ENCODE peak calls at places on chromosomes 5 and 9, in seven cellular contexts. One of them, this sample, is unnamed.

GRCh38 chr9:137168575-137168906 is 1.3 kb downstream of the LRRC26 start:
- DNase-seq in ovary: no peak
- DNase-seq in H1: no peak
- DNase-seq in H54: no peak
- DNase-seq in HCT116: no peak
- DNase-seq in heart left ventricle: no peak
- DNase-seq in transverse colon: no peak
- DNase-seq in this sample: peak; percentile 42

GRCh38 chr9:136228107-136228875 is 17.3 kb downstream of the QSOX2 start:
- DNase-seq in HCT116: peak; percentile 69
- DNase-seq in heart left ventricle: no peak
- DNase-seq in H1: no peak
- DNase-seq in ovary: no peak
- DNase-seq in transverse colon: no peak
- DNase-seq in H54: peak; percentile 98
- DNase-seq in this sample: no peak

GRCh38 chr5:169545762-169546161 is 37.8 kb upstream of the SPDL1 start:
- DNase-seq in HCT116: no peak
- DNase-seq in transverse colon: no peak
- DNase-seq in H54: peak; percentile 9
- DNase-seq in ovary: no peak
- DNase-seq in H1: no peak
- DNase-seq in heart left ventricle: no peak
- DNase-seq in this sample: no peak

GRCh38 chr9:91341258-91341746 is 20.4 kb downstream of the AUH start:
- DNase-seq in HCT116: no peak
- DNase-seq in transverse colon: no peak
- DNase-seq in ovary: no peak
- DNase-seq in H1: no peak
- DNase-seq in heart left ventricle: no peak
- DNase-seq in H54: no peak
- DNase-seq in this sample: peak; percentile 7

GRCh38 chr5:167822241-167822640 is 469.2 kb upstream of the WWC1 start:
- DNase-seq in H1: no peak
- DNase-seq in transverse colon: no peak
- DNase-seq in heart left ventricle: no peak
- DNase-seq in HCT116: no peak
- DNase-seq in ovary: no peak
- DNase-seq in H54: no peak
- DNase-seq in this sample: no peak

GRCh38 chr9:31355965-31356364 is 1028.5 kb upstream of the ACO1 start:
- DNase-seq in HCT116: no peak
- DNase-seq in H54: no peak
- DNase-seq in heart left ventricle: no peak
- DNase-seq in H1: no peak
- DNase-seq in transverse colon: no peak
- DNase-seq in ovary: no peak
- DNase-seq in this sample: no peak

GRCh38 chr5:150342583-150342982 is 14.9 kb upstream of the TCOF1 start:
- DNase-seq in transverse colon: no peak
- DNase-seq in HCT116: no peak
- DNase-seq in H1: no peak
- DNase-seq in heart left ventricle: no peak
- DNase-seq in ovary: no peak
- DNase-seq in H54: no peak
- DNase-seq in this sample: no peak

GRCh38 chr9:134490446-134490845 is 151.2 kb upstream of the COL5A1 start:
- DNase-seq in heart left ventricle: no peak
- DNase-seq in H1: no peak
- DNase-seq in H54: no peak
- DNase-seq in HCT116: no peak
- DNase-seq in ovary: no peak
- DNase-seq in transverse colon: no peak
- DNase-seq in this sample: no peak

GRCh38 chr9:109914280-109915027 is 134.5 kb downstream of the PALM2AKAP2 start:
- DNase-seq in H1: no peak
- DNase-seq in H54: no peak
- DNase-seq in ovary: no peak
- DNase-seq in heart left ventricle: no peak
- DNase-seq in transverse colon: peak; percentile 22
- DNase-seq in HCT116: no peak
- DNase-seq in this sample: no peak

GRCh38 chr9:128249914-128250838 is 25.6 kb downstream of the GOLGA2 start:
- DNase-seq in HCT116: peak; percentile 87
- DNase-seq in heart left ventricle: peak; percentile 69
- DNase-seq in ovary: peak; percentile 67
- DNase-seq in H1: peak; percentile 93
- DNase-seq in H54: no peak
- DNase-seq in transverse colon: peak; percentile 98
- DNase-seq in this sample: peak; percentile 92

GRCh38 chr5:143653766-143654282 is 158.1 kb upstream of the HMHB1 start:
- DNase-seq in HCT116: no peak
- DNase-seq in ovary: no peak
- DNase-seq in heart left ventricle: no peak
- DNase-seq in transverse colon: no peak
- DNase-seq in H1: no peak
- DNase-seq in H54: no peak
- DNase-seq in this sample: no peak

GRCh38 chr5:175597718-175598117 is 60.2 kb upstream of the HRH2 start:
- DNase-seq in H54: no peak
- DNase-seq in transverse colon: no peak
- DNase-seq in H1: no peak
- DNase-seq in HCT116: no peak
- DNase-seq in ovary: no peak
- DNase-seq in heart left ventricle: no peak
- DNase-seq in this sample: no peak
- TF ChIP-seq POLR2A in H54: no peak
- TF ChIP-seq POLR2A in transverse colon: no peak
- TF ChIP-seq POLR2A in H1: no peak
- TF ChIP-seq POLR2A in HCT116: no peak
- TF ChIP-seq POLR2A in ovary: no peak
- TF ChIP-seq POLR2A in heart left ventricle: no peak
- TF ChIP-seq POLR2A in this sample: no peak

DNA sequence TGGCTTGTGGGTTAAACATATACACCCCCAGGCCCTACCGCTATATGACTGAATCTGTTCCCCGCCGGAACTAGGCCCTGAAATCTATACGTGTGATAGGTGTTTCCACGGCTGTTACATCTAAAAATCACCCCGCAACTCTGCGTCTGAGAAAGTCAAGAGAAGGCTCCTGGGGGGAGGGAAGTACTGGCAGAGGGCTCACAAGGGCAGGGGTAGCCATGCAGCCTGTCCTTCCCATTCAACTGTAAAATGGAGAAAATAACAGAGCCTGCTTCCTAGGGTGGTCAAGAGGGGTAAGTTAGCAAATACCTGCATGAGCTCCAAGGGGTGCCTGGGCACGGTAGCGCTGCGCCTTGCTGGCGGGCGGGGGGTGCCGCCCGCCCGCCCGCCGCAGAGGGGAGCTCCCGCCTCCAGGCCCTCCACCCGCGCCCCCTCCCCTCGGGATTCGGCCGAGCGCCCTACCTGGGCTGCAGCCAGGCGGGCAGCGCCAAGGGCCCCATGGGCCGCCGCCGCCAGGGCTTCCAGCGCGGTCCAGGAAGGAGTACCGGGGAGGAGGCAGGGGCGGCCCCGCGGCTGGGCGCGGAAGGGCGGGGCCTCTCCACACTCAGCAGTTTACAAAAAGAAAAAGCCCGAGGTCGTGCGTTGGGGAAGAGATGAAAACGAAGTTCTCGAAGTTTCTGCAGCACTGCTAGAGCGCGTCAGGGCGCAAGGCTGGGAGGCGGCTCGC is at the start of gene HACD4:
- DNase-seq in H54: peak; percentile 64
- DNase-seq in transverse colon: peak; percentile 59
- DNase-seq in heart left ventricle: peak; percentile 48
- DNase-seq in H1: peak; percentile 57
- DNase-seq in HCT116: no peak
- DNase-seq in ovary: peak; percentile 44
- DNase-seq in this sample: peak; percentile 63
- TF ChIP-seq POLR2A in H54: no peak
- TF ChIP-seq POLR2A in transverse colon: no peak
- TF ChIP-seq POLR2A in heart left ventricle: no peak
- TF ChIP-seq POLR2A in H1: no peak
- TF ChIP-seq POLR2A in HCT116: no peak
- TF ChIP-seq POLR2A in ovary: no peak
- TF ChIP-seq POLR2A in this sample: no peak

GRCh38 chr5:77329664-77330430 is 119.4 kb downstream of the PDE8B start:
- DNase-seq in H1: no peak
- DNase-seq in transverse colon: no peak
- DNase-seq in HCT116: no peak
- DNase-seq in heart left ventricle: no peak
- DNase-seq in H54: no peak
- DNase-seq in ovary: no peak
- DNase-seq in this sample: no peak
- TF ChIP-seq POLR2A in H1: no peak
- TF ChIP-seq POLR2A in transverse colon: no peak
- TF ChIP-seq POLR2A in HCT116: no peak
- TF ChIP-seq POLR2A in heart left ventricle: no peak
- TF ChIP-seq POLR2A in H54: no peak
- TF ChIP-seq POLR2A in ovary: no peak
- TF ChIP-seq POLR2A in this sample: no peak

GRCh38 chr5:14143843-14144585 is 872 bp downstream of the TRIO start:
- DNase-seq in HCT116: no peak
- DNase-seq in H54: no peak
- DNase-seq in transverse colon: peak; percentile 51
- DNase-seq in heart left ventricle: peak; percentile 45
- DNase-seq in ovary: peak; percentile 51
- DNase-seq in H1: no peak
- DNase-seq in this sample: peak; percentile 56

GRCh38 chr5:14141764-14142163 is 1.4 kb upstream of the TRIO start:
- DNase-seq in transverse colon: no peak
- DNase-seq in ovary: no peak
- DNase-seq in heart left ventricle: no peak
- DNase-seq in HCT116: no peak
- DNase-seq in H54: no peak
- DNase-seq in H1: no peak
- DNase-seq in this sample: no peak

GRCh38 chr5:14143509-14143842 is 334 bp downstream of the TRIO start:
- DNase-seq in HCT116: no peak
- DNase-seq in transverse colon: no peak
- DNase-seq in H54: no peak
- DNase-seq in ovary: no peak
- DNase-seq in H1: no peak
- DNase-seq in heart left ventricle: no peak
- DNase-seq in this sample: no peak

GRCh38 chr5:14142202-14142855 is 813 bp upstream of the TRIO start:
- DNase-seq in HCT116: no peak
- DNase-seq in H1: no peak
- DNase-seq in transverse colon: no peak
- DNase-seq in ovary: no peak
- DNase-seq in heart left ventricle: no peak
- DNase-seq in H54: no peak
- DNase-seq in this sample: no peak

DNA sequence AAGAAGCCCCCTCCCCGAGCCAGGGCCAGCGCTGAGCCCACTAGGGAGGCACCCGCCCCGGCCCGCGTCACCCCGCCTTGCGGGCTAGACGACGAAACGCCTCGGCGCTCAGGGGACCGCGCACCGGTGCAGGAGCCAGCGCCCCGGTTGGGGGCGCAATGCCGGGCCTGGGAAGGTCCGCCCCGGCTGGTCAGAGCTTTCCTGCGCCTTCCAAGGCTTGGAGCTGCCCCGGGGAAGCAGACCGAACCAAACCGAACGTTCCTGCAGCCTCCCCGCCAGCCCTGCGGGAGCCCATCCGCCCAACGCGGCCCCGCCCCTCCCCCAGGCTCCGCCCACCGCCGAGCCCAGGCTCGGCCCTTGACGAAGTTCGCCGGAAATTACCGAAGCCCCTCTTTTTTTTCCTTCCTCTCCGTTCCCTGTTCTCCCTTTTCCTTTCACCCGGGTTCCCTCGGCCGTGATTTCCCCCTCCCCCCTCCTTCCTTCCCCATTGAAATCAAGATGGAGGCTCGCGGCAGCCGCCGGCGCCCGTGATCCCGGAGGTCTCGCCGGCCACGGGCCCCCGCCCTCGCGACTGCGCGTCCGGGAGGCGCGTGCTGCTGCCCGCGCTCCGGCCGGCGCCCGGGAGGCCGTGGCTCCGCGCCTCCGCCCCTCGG is at the start of gene TRIO:
- DNase-seq in heart left ventricle: peak; percentile 94
- DNase-seq in H1: peak; percentile 85
- DNase-seq in transverse colon: peak; percentile 93
- DNase-seq in HCT116: peak; percentile 77
- DNase-seq in ovary: peak; percentile 94
- DNase-seq in H54: peak; percentile 96
- DNase-seq in this sample: peak; percentile 88
- TF ChIP-seq POLR2A in heart left ventricle: no peak
- TF ChIP-seq POLR2A in H1: peak; percentile 63
- TF ChIP-seq POLR2A in transverse colon: peak; percentile 43
- TF ChIP-seq POLR2A in HCT116: peak; percentile 74
- TF ChIP-seq POLR2A in ovary: peak; percentile 41
- TF ChIP-seq POLR2A in H54: peak; percentile 54
- TF ChIP-seq POLR2A in this sample: no peak